ENCODE peak calls at places on chromosomes 7 and 10, in five cellular contexts. S, T, O, V and L are unnamed samples.
A peak's percentile ranks its signal among the peaks of the same experiment; 100 is the strongest.

GRCh38 chr7:135670179-135670578 is 7.9 kb downstream of the STMP1 start:
- DNase-seq in V (no peak), S (no peak), O (no peak), T (peak; percentile 85), L (no peak)

GRCh38 chr10:78899996-78900714 is 168.6 kb upstream of the ZMIZ1 start:
- DNase-seq in S (no peak), O (no peak), V (no peak), T (no peak), L (no peak)

GRCh38 chr10:89706011-89706410 is 4.6 kb downstream of the KIF20B start:
- DNase-seq in T (peak; percentile 60), O (no peak), S (no peak), V (no peak), L (no peak)

GRCh38 chr7:18996583-18996982 is 120.9 kb downstream of the TWIST1 start:
- DNase-seq in S (no peak), T (no peak), O (no peak), V (no peak), L (no peak)

GRCh38 chr10:7547825-7548224 is 118.9 kb downstream of the ITIH5 start:
- DNase-seq in T (no peak), S (no peak), O (no peak), V (no peak), L (no peak)

GRCh38 chr10:103054621-103055020 is 136.5 kb downstream of the CNNM2 start:
- DNase-seq in V (no peak), O (no peak), S (no peak), T (no peak), L (no peak)

GRCh38 chr10:106044511-106044910 is 1120.0 kb downstream of the SORCS1 start:
- DNase-seq in V (no peak), T (no peak), S (no peak), O (no peak), L (no peak)

GRCh38 chr10:93160140-93160539 is 86.4 kb downstream of the CYP26A1 start:
- DNase-seq in V (no peak), S (no peak), T (no peak), O (no peak), L (no peak)

GRCh38 chr10:1571587-1572237 is 165.6 kb downstream of the ADARB2 start:
- DNase-seq in T (no peak), O (no peak), V (no peak), S (no peak), L (no peak)

GRCh38 chr7:112422842-112423496 is 27.3 kb upstream of the IFRD1 start:
- DNase-seq in O (peak; percentile 16), S (no peak), V (peak; percentile 55), T (peak; percentile 89), L (peak; percentile 38)

GRCh38 chr7:128215281-128215680 is 25.8 kb upstream of the LEP start:
- DNase-seq in T (peak; percentile 96), O (no peak), V (no peak), S (no peak), L (no peak)

GRCh38 chr7:106542550-106543220 is 118.3 kb downstream of the CCDC71L start:
- DNase-seq in O (peak; percentile 26), T (peak; percentile 86), S (peak; percentile 88), V (peak; percentile 73), L (peak; percentile 88)

GRCh38 chr7:50427518-50427917 is 22.6 kb downstream of the FIGNL1 start:
- DNase-seq in T (no peak), S (no peak), O (no peak), V (no peak), L (no peak)

GRCh38 chr7:919114-919442 is 35.4 kb downstream of the ADAP1 start:
- DNase-seq in V (peak; percentile 8), S (no peak), T (no peak), O (no peak), L (no peak)

GRCh38 chr10:131546086-131546810 is 234.7 kb upstream of the TCERG1L start:
- DNase-seq in O (no peak), T (no peak), S (no peak), V (no peak), L (no peak)

GRCh38 chr10:60314306-60314940 is 75.3 kb downstream of the ANK3 start:
- DNase-seq in O (no peak), T (peak; percentile 81), S (no peak), V (no peak), L (no peak)

GRCh38 chr10:121669010-121669366 is 70.7 kb upstream of the FGFR2 start:
- DNase-seq in O (no peak), S (no peak), V (no peak), T (peak; percentile 8), L (no peak)

GRCh38 chr10:132142396-132143161 is 44.2 kb upstream of the DPYSL4 start:
- DNase-seq in S (no peak), O (peak; percentile 60), T (no peak), V (peak; percentile 27), L (peak; percentile 9)

GRCh38 chr7:20238754-20239324 is 21.7 kb upstream of the MACC1 start:
- DNase-seq in V (peak; percentile 33), S (peak; percentile 93), T (peak; percentile 73), O (peak; percentile 11), L (peak; percentile 94)

GRCh38 chr7:88357295-88357694 is 50.6 kb upstream of the STEAP4 start:
- DNase-seq in S (no peak), V (no peak), T (peak; percentile 11), O (no peak), L (peak; percentile 11)

GRCh38 chr7:2004841-2005351 is 227.8 kb downstream of the MAD1L1 start:
- DNase-seq in T (no peak), S (no peak), O (no peak), V (peak; percentile 3), L (no peak)

GRCh38 chr7:84912993-84913635 is 273.7 kb downstream of the SEMA3D start:
- DNase-seq in T (peak; percentile 26), S (no peak), V (no peak), O (no peak), L (no peak)

GRCh38 chr7:37198906-37199485 is 249.7 kb downstream of the ELMO1 start:
- DNase-seq in T (peak; percentile 56), O (peak; percentile 53), V (peak; percentile 81), S (peak; percentile 58), L (peak; percentile 78)

GRCh38 chr10:283140-283479 is 147.9 kb downstream of the ZMYND11 start:
- DNase-seq in T (no peak), O (no peak), S (no peak), V (no peak), L (no peak)

GRCh38 chr7:94513565-94513860 is 3.9 kb downstream of the CASD1 start:
- DNase-seq in T (peak; percentile 70), S (no peak), V (no peak), O (no peak), L (no peak)

GRCh38 chr10:111523016-111523415 is 446.2 kb downstream of the ADRA2A start:
- DNase-seq in O (no peak), S (no peak), V (no peak), T (no peak), L (no peak)